ENCODE peak calls at places on chromosomes 3 and 15, in seven cellular contexts. One of them, this sample, is unnamed.
A peak's percentile ranks its signal among the peaks of the same experiment; 100 is the strongest.

GRCh38 chr15:40878785-40879184 is 4.8 kb upstream of the RHOV start:
- DNase-seq in progenitor cell of endocrine pancreas: no peak
- DNase-seq in cardiac muscle cell: no peak
- DNase-seq in transverse colon: no peak
- DNase-seq in fibroblast of mammary gland: peak; percentile 24
- DNase-seq in SK-N-SH: no peak
- DNase-seq in A549: no peak
- DNase-seq in this sample: peak; percentile 45

GRCh38 chr15:28191832-28192231 is 92.7 kb upstream of the OCA2 start:
- DNase-seq in progenitor cell of endocrine pancreas: no peak
- DNase-seq in cardiac muscle cell: peak; percentile 6
- DNase-seq in transverse colon: peak; percentile 17
- DNase-seq in fibroblast of mammary gland: peak; percentile 44
- DNase-seq in SK-N-SH: peak; percentile 89
- DNase-seq in A549: peak; percentile 30
- DNase-seq in this sample: no peak

GRCh38 chr15:44501768-44502366 is 35.1 kb upstream of the EIF3J start:
- DNase-seq in progenitor cell of endocrine pancreas: no peak
- DNase-seq in cardiac muscle cell: peak; percentile 18
- DNase-seq in transverse colon: no peak
- DNase-seq in fibroblast of mammary gland: peak; percentile 65
- DNase-seq in SK-N-SH: peak; percentile 54
- DNase-seq in A549: peak; percentile 20
- DNase-seq in this sample: no peak

GRCh38 chr3:194487289-194488006 is 646 bp upstream of the ATP13A3 start:
- DNase-seq in progenitor cell of endocrine pancreas: no peak
- DNase-seq in cardiac muscle cell: no peak
- DNase-seq in transverse colon: peak; percentile 43
- DNase-seq in fibroblast of mammary gland: no peak
- DNase-seq in SK-N-SH: peak; percentile 66
- DNase-seq in A549: no peak
- DNase-seq in this sample: peak; percentile 45

GRCh38 chr15:61621146-61621545 is 392.0 kb upstream of the RORA start:
- DNase-seq in progenitor cell of endocrine pancreas: peak; percentile 16
- DNase-seq in cardiac muscle cell: peak; percentile 80
- DNase-seq in transverse colon: no peak
- DNase-seq in fibroblast of mammary gland: peak; percentile 40
- DNase-seq in SK-N-SH: peak; percentile 61
- DNase-seq in A549: peak; percentile 26
- DNase-seq in this sample: peak; percentile 40

GRCh38 chr3:48656061-48656840 is 6.4 kb downstream of the CELSR3 start:
- DNase-seq in progenitor cell of endocrine pancreas: peak; percentile 78
- DNase-seq in cardiac muscle cell: peak; percentile 88
- DNase-seq in transverse colon: peak; percentile 79
- DNase-seq in fibroblast of mammary gland: peak; percentile 78
- DNase-seq in SK-N-SH: peak; percentile 58
- DNase-seq in A549: peak; percentile 81
- DNase-seq in this sample: no peak

GRCh38 chr3:46705751-46706572 is 4.8 kb downstream of the TMIE start:
- DNase-seq in progenitor cell of endocrine pancreas: no peak
- DNase-seq in cardiac muscle cell: no peak
- DNase-seq in transverse colon: peak; percentile 14
- DNase-seq in fibroblast of mammary gland: peak; percentile 52
- DNase-seq in SK-N-SH: no peak
- DNase-seq in A549: no peak
- DNase-seq in this sample: peak; percentile 74

GRCh38 chr15:83198476-83198875 is 9.1 kb downstream of the HDGFL3 start:
- DNase-seq in progenitor cell of endocrine pancreas: no peak
- DNase-seq in cardiac muscle cell: no peak
- DNase-seq in transverse colon: no peak
- DNase-seq in fibroblast of mammary gland: no peak
- DNase-seq in SK-N-SH: no peak
- DNase-seq in A549: no peak
- DNase-seq in this sample: no peak

GRCh38 chr15:41932511-41932910 is 38.7 kb upstream of the SPTBN5 start:
- DNase-seq in progenitor cell of endocrine pancreas: no peak
- DNase-seq in cardiac muscle cell: no peak
- DNase-seq in transverse colon: no peak
- DNase-seq in fibroblast of mammary gland: no peak
- DNase-seq in SK-N-SH: no peak
- DNase-seq in A549: no peak
- DNase-seq in this sample: no peak

GRCh38 chr3:102979682-102980378 is 545.0 kb downstream of the ZPLD1 start:
- DNase-seq in progenitor cell of endocrine pancreas: no peak
- DNase-seq in cardiac muscle cell: no peak
- DNase-seq in transverse colon: peak; percentile 39
- DNase-seq in fibroblast of mammary gland: peak; percentile 94
- DNase-seq in SK-N-SH: peak; percentile 5
- DNase-seq in A549: peak; percentile 85
- DNase-seq in this sample: peak; percentile 78

GRCh38 chr3:48402907-48403306 is 27.0 kb downstream of the PLXNB1 start:
- DNase-seq in progenitor cell of endocrine pancreas: no peak
- DNase-seq in cardiac muscle cell: no peak
- DNase-seq in transverse colon: no peak
- DNase-seq in fibroblast of mammary gland: no peak
- DNase-seq in SK-N-SH: no peak
- DNase-seq in A549: no peak
- DNase-seq in this sample: no peak

GRCh38 chr15:64813075-64813474 is 12.4 kb downstream of the PIF1 start:
- DNase-seq in progenitor cell of endocrine pancreas: no peak
- DNase-seq in cardiac muscle cell: peak; percentile 75
- DNase-seq in transverse colon: no peak
- DNase-seq in fibroblast of mammary gland: peak; percentile 40
- DNase-seq in SK-N-SH: peak; percentile 84
- DNase-seq in A549: peak; percentile 39
- DNase-seq in this sample: no peak

GRCh38 chr3:16205156-16205870 is 30.8 kb downstream of the GALNT15 start:
- DNase-seq in progenitor cell of endocrine pancreas: no peak
- DNase-seq in cardiac muscle cell: no peak
- DNase-seq in transverse colon: no peak
- DNase-seq in fibroblast of mammary gland: peak; percentile 69
- DNase-seq in SK-N-SH: no peak
- DNase-seq in A549: no peak
- DNase-seq in this sample: no peak

GRCh38 chr15:70726753-70727152 is 36.6 kb downstream of the UACA start:
- DNase-seq in progenitor cell of endocrine pancreas: no peak
- DNase-seq in cardiac muscle cell: peak; percentile 64
- DNase-seq in transverse colon: no peak
- DNase-seq in fibroblast of mammary gland: peak; percentile 57
- DNase-seq in SK-N-SH: no peak
- DNase-seq in A549: no peak
- DNase-seq in this sample: no peak

GRCh38 chr15:80856400-80856799 is 77.2 kb downstream of the CEMIP start:
- DNase-seq in progenitor cell of endocrine pancreas: no peak
- DNase-seq in cardiac muscle cell: no peak
- DNase-seq in transverse colon: no peak
- DNase-seq in fibroblast of mammary gland: no peak
- DNase-seq in SK-N-SH: peak; percentile 63
- DNase-seq in A549: no peak
- DNase-seq in this sample: peak; percentile 47

GRCh38 chr3:124272611-124273151 is 280.8 kb upstream of the ROPN1 start:
- DNase-seq in progenitor cell of endocrine pancreas: no peak
- DNase-seq in cardiac muscle cell: no peak
- DNase-seq in transverse colon: no peak
- DNase-seq in fibroblast of mammary gland: no peak
- DNase-seq in SK-N-SH: no peak
- DNase-seq in A549: no peak
- DNase-seq in this sample: no peak

GRCh38 chr15:55434989-55435825 is 26.9 kb downstream of the PIERCE2 start:
- DNase-seq in progenitor cell of endocrine pancreas: no peak
- DNase-seq in cardiac muscle cell: peak; percentile 59
- DNase-seq in transverse colon: no peak
- DNase-seq in fibroblast of mammary gland: peak; percentile 63
- DNase-seq in SK-N-SH: peak; percentile 68
- DNase-seq in A549: peak; percentile 71
- DNase-seq in this sample: peak; percentile 34

GRCh38 chr15:42069496-42070275 is 24.7 kb downstream of the PLA2G4D start:
- DNase-seq in progenitor cell of endocrine pancreas: no peak
- DNase-seq in cardiac muscle cell: no peak
- DNase-seq in transverse colon: no peak
- DNase-seq in fibroblast of mammary gland: no peak
- DNase-seq in SK-N-SH: no peak
- DNase-seq in A549: no peak
- DNase-seq in this sample: no peak

GRCh38 chr3:63960048-63960711 is 48.0 kb upstream of the SCAANT1 start:
- DNase-seq in progenitor cell of endocrine pancreas: no peak
- DNase-seq in cardiac muscle cell: no peak
- DNase-seq in transverse colon: peak; percentile 34
- DNase-seq in fibroblast of mammary gland: peak; percentile 81
- DNase-seq in SK-N-SH: no peak
- DNase-seq in A549: peak; percentile 60
- DNase-seq in this sample: peak; percentile 27

GRCh38 chr15:49876401-49877038 is 242.5 kb downstream of the ATP8B4 start:
- DNase-seq in progenitor cell of endocrine pancreas: no peak
- DNase-seq in cardiac muscle cell: peak; percentile 17
- DNase-seq in transverse colon: no peak
- DNase-seq in fibroblast of mammary gland: no peak
- DNase-seq in SK-N-SH: no peak
- DNase-seq in A549: peak; percentile 37
- DNase-seq in this sample: no peak

GRCh38 chr3:154122096-154122911 is 1.1 kb downstream of the ARHGEF26 start:
- DNase-seq in progenitor cell of endocrine pancreas: peak; percentile 16
- DNase-seq in cardiac muscle cell: peak; percentile 20
- DNase-seq in transverse colon: no peak
- DNase-seq in fibroblast of mammary gland: no peak
- DNase-seq in SK-N-SH: peak; percentile 76
- DNase-seq in A549: peak; percentile 20
- DNase-seq in this sample: peak; percentile 54

GRCh38 chr3:184155644-184156521 is 706 bp downstream of the DVL3 start:
- DNase-seq in progenitor cell of endocrine pancreas: no peak
- DNase-seq in cardiac muscle cell: peak; percentile 54
- DNase-seq in transverse colon: peak; percentile 49
- DNase-seq in fibroblast of mammary gland: no peak
- DNase-seq in SK-N-SH: peak; percentile 74
- DNase-seq in A549: no peak
- DNase-seq in this sample: peak; percentile 49

GRCh38 chr15:95574053-95574452 is 756.4 kb upstream of the NR2F2 start:
- DNase-seq in progenitor cell of endocrine pancreas: no peak
- DNase-seq in cardiac muscle cell: peak; percentile 10
- DNase-seq in transverse colon: no peak
- DNase-seq in fibroblast of mammary gland: no peak
- DNase-seq in SK-N-SH: no peak
- DNase-seq in A549: no peak
- DNase-seq in this sample: no peak

GRCh38 chr3:139540686-139541085 is 1.1 kb upstream of the RBP1 start:
- DNase-seq in progenitor cell of endocrine pancreas: no peak
- DNase-seq in cardiac muscle cell: no peak
- DNase-seq in transverse colon: no peak
- DNase-seq in fibroblast of mammary gland: no peak
- DNase-seq in SK-N-SH: peak; percentile 46
- DNase-seq in A549: no peak
- DNase-seq in this sample: no peak

GRCh38 chr3:139537795-139538538 is 1.6 kb downstream of the RBP1 start:
- DNase-seq in progenitor cell of endocrine pancreas: no peak
- DNase-seq in cardiac muscle cell: no peak
- DNase-seq in transverse colon: no peak
- DNase-seq in fibroblast of mammary gland: no peak
- DNase-seq in SK-N-SH: no peak
- DNase-seq in A549: no peak
- DNase-seq in this sample: no peak

GRCh38 chr3:139541156-139541897 is 1.8 kb upstream of the RBP1 start:
- DNase-seq in progenitor cell of endocrine pancreas: no peak
- DNase-seq in cardiac muscle cell: no peak
- DNase-seq in transverse colon: no peak
- DNase-seq in fibroblast of mammary gland: no peak
- DNase-seq in SK-N-SH: peak; percentile 41
- DNase-seq in A549: no peak
- DNase-seq in this sample: no peak

GRCh38 chr3:139538733-139539132 is 809 bp downstream of the RBP1 start:
- DNase-seq in progenitor cell of endocrine pancreas: no peak
- DNase-seq in cardiac muscle cell: peak; percentile 10
- DNase-seq in transverse colon: peak; percentile 26
- DNase-seq in fibroblast of mammary gland: peak; percentile 53
- DNase-seq in SK-N-SH: peak; percentile 47
- DNase-seq in A549: no peak
- DNase-seq in this sample: no peak

DNA sequence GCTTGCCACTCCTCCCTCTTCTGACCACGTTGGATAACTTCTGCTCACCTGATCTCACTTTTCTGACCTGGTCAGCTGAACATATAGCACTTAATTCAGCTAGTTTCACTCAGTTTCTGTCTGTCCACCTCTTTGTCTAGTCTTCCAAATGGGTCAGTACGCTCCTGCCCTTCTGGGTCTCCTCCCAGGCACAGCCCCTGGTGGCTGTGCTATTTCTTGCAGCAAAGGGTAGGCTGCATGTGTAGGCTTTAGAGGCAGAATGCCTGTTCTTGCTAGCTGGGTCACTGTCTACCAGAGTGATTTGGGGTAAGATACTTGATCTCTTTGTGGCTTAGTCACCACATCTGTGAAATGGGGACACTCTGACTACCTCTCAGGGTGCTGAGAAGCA is 2.4 kb upstream of the RBP1 start:
- DNase-seq in progenitor cell of endocrine pancreas: no peak
- DNase-seq in cardiac muscle cell: no peak
- DNase-seq in transverse colon: no peak
- DNase-seq in fibroblast of mammary gland: no peak
- DNase-seq in SK-N-SH: no peak
- DNase-seq in A549: no peak
- DNase-seq in this sample: no peak
- TF ChIP-seq CTCF in progenitor cell of endocrine pancreas: no peak
- TF ChIP-seq CTCF in cardiac muscle cell: no peak
- TF ChIP-seq CTCF in transverse colon: no peak
- TF ChIP-seq CTCF in fibroblast of mammary gland: no peak
- TF ChIP-seq CTCF in SK-N-SH: no peak
- TF ChIP-seq CTCF in A549: no peak
- TF ChIP-seq CTCF in this sample: no peak

GRCh38 chr3:185677146-185677829 is 91.2 kb downstream of the SENP2 start:
- DNase-seq in progenitor cell of endocrine pancreas: no peak
- DNase-seq in cardiac muscle cell: peak; percentile 69
- DNase-seq in transverse colon: no peak
- DNase-seq in fibroblast of mammary gland: peak; percentile 86
- DNase-seq in SK-N-SH: peak; percentile 56
- DNase-seq in A549: peak; percentile 61
- DNase-seq in this sample: peak; percentile 83
- TF ChIP-seq CTCF in progenitor cell of endocrine pancreas: peak; percentile 65
- TF ChIP-seq CTCF in cardiac muscle cell: peak; percentile 83
- TF ChIP-seq CTCF in transverse colon: peak; percentile 63
- TF ChIP-seq CTCF in fibroblast of mammary gland: peak; percentile 88
- TF ChIP-seq CTCF in SK-N-SH: peak; percentile 81
- TF ChIP-seq CTCF in A549: peak; percentile 47
- TF ChIP-seq CTCF in this sample: peak; percentile 94

DNA sequence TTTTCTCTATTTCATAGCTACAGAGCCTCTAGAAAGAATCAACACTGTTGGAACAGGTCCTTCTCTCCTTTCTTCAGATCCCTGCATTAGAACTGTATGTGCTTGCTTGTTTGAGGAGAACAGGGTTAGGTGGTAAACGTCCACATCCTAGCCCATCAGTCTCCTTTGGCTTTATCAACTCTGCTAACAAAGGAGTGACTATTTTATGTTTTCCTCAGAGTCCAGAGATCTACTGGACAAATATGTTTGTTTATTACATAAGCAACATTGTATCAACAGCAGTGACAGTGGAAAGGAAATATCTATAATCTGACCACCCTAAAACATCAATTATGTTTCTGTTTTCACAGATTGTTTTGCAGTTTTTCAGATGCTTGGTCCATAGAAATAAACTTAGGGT is 39.6 kb downstream of the CMSS1 start:
- DNase-seq in progenitor cell of endocrine pancreas: no peak
- DNase-seq in cardiac muscle cell: no peak
- DNase-seq in transverse colon: no peak
- DNase-seq in fibroblast of mammary gland: no peak
- DNase-seq in SK-N-SH: no peak
- DNase-seq in A549: no peak
- DNase-seq in this sample: no peak
- TF ChIP-seq CTCF in progenitor cell of endocrine pancreas: no peak
- TF ChIP-seq CTCF in cardiac muscle cell: no peak
- TF ChIP-seq CTCF in transverse colon: no peak
- TF ChIP-seq CTCF in fibroblast of mammary gland: no peak
- TF ChIP-seq CTCF in SK-N-SH: no peak
- TF ChIP-seq CTCF in A549: no peak
- TF ChIP-seq CTCF in this sample: no peak

GRCh38 chr15:77712438-77712837 is 79.7 kb upstream of the LINGO1 start:
- DNase-seq in progenitor cell of endocrine pancreas: no peak
- DNase-seq in cardiac muscle cell: no peak
- DNase-seq in transverse colon: no peak
- DNase-seq in fibroblast of mammary gland: no peak
- DNase-seq in SK-N-SH: no peak
- DNase-seq in A549: no peak
- DNase-seq in this sample: no peak
- TF ChIP-seq CTCF in progenitor cell of endocrine pancreas: no peak
- TF ChIP-seq CTCF in cardiac muscle cell: no peak
- TF ChIP-seq CTCF in transverse colon: no peak
- TF ChIP-seq CTCF in fibroblast of mammary gland: no peak
- TF ChIP-seq CTCF in SK-N-SH: no peak
- TF ChIP-seq CTCF in A549: no peak
- TF ChIP-seq CTCF in this sample: no peak